ENCODE peak calls at places on chromosomes 6 and 20, in six cellular contexts. V is DMS79 treated with DMSO at 0.1 percent for 48 hours; W is activated T-helper 1 cell treated with anti-CD3 and anti-CD28 coated beads, Interleukin-12 subunit alpha, Interleukin-12 subunit beta, Interleukin-2, Interleukin-4 antibody, amounts not matched to agents 30 ng/mL and 10 ng/mL and 1 ng/mL, durations not matched to agents 14 hours and 24 hours and 36 hours; H is mucosa of descending colon; P is dermis microvascular lymphatic vessel endothelial cell; R is SK-N-SH. C is an unnamed sample.
A peak's percentile ranks its signal among the peaks of the same experiment; 100 is the strongest.

GRCh38 chr6:17865243-17865642 is 122.2 kb downstream of the KIF13A start:
- DNase-seq in W (no peak), P (peak; percentile 47), H (peak; percentile 72), R (no peak), V (peak; percentile 26), C (peak; percentile 55)

GRCh38 chr6:111727798-111728197 is 122.1 kb upstream of the TRAF3IP2 start:
- DNase-seq in H (no peak), V (no peak), R (peak; percentile 15), W (no peak), P (no peak), C (peak; percentile 21)

GRCh38 chr20:45297786-45298497 is 8.7 kb upstream of the RBPJL start:
- DNase-seq in P (no peak), H (no peak), R (no peak), W (no peak), V (no peak), C (no peak)

GRCh38 chr6:37641546-37641945 is 56.1 kb downstream of the MDGA1 start:
- DNase-seq in P (no peak), W (no peak), R (no peak), V (no peak), H (no peak), C (no peak)

GRCh38 chr20:24910461-24910860 is 38.6 kb upstream of the CST7 start:
- DNase-seq in H (no peak), P (no peak), R (no peak), V (peak; percentile 45), W (no peak), C (no peak)

GRCh38 chr6:112480551-112480950 is 133.4 kb downstream of the RFPL4B start:
- DNase-seq in R (no peak), W (no peak), H (no peak), V (no peak), P (no peak), C (no peak)

GRCh38 chr6:132504757-132505156 is 8.2 kb downstream of the STX7 start:
- DNase-seq in V (no peak), W (no peak), H (no peak), R (no peak), P (peak; percentile 96), C (no peak)

GRCh38 chr6:11538049-11538798 is 675 bp downstream of the TMEM170B start:
- DNase-seq in V (peak; percentile 8), P (peak; percentile 10), H (peak; percentile 60), W (peak; percentile 9), R (peak; percentile 70), C (no peak)

GRCh38 chr20:46179811-46180326 is 61.8 kb downstream of the CD40 start:
- DNase-seq in P (no peak), V (peak; percentile 79), R (no peak), H (no peak), W (no peak), C (no peak)

C was measured in LNCaP clone FGC.